ENCODE peak calls at places on chromosome 18, in nine cellular contexts. A is NCI-H1092, E is ELR, D is activated T-helper 1 cell treated with Interleukin-2 at 50 U/mL for 16 hours, M is HEK293T, R is CD14-positive monocyte, L is HTR-8/SVneo, T is cardiac muscle cell, J is LoVo. O is an unnamed sample.

GRCh38 chr18:74652392-74652988 is 54.8 kb downstream of the ZNF407 start:
- DNase-seq in A (peak; percentile 23), E (peak; percentile 69), D (no peak), M (peak; percentile 6), R (no peak), L (peak; percentile 7), T (peak; percentile 67), J (peak; percentile 19), O (peak; percentile 10)

GRCh38 chr18:56747032-56747658 is 96.0 kb downstream of the WDR7 start:
- DNase-seq in A (no peak), E (no peak), D (no peak), M (no peak), R (no peak), L (no peak), T (no peak), J (no peak), O (no peak)

GRCh38 chr18:54807303-54807702 is 21.0 kb upstream of the RAB27B start:
- DNase-seq in A (no peak), E (no peak), D (no peak), M (no peak), R (no peak), L (no peak), T (no peak), J (no peak), O (no peak)

GRCh38 chr18:22964116-22964515 is 31.0 kb downstream of the RBBP8 start:
- DNase-seq in A (no peak), E (peak; percentile 41), D (no peak), M (no peak), R (no peak), L (no peak), T (peak; percentile 21), J (no peak), O (no peak)

GRCh38 chr18:79639072-79639829 is 40.4 kb upstream of the CTDP1 start:
- DNase-seq in A (no peak), E (no peak), D (no peak), M (no peak), R (no peak), L (no peak), T (peak; percentile 14), J (no peak), O (no peak)

GRCh38 chr18:22637787-22638186 is 220.1 kb upstream of the CTAGE1 start:
- DNase-seq in A (no peak), E (peak; percentile 64), D (no peak), M (no peak), R (no peak), L (peak; percentile 17), T (peak; percentile 88), J (no peak), O (no peak)

GRCh38 chr18:14963246-14963645 is 215.3 kb downstream of the ANKRD30B start:
- DNase-seq in A (no peak), E (no peak), D (no peak), M (no peak), R (no peak), L (no peak), T (no peak), J (no peak), O (no peak)

GRCh38 chr18:57754577-57755330 is 48.4 kb downstream of the ATP8B1 start:
- DNase-seq in A (no peak), E (no peak), D (no peak), M (no peak), R (no peak), L (no peak), T (no peak), J (no peak), O (no peak)

GRCh38 chr18:76821875-76822509 is 365 bp upstream of the ZNF236 start:
- DNase-seq in A (peak; percentile 26), E (peak; percentile 59), D (peak; percentile 47), M (peak; percentile 56), R (peak; percentile 63), L (peak; percentile 56), T (peak; percentile 54), J (peak; percentile 50), O (peak; percentile 47)

GRCh38 chr18:62839874-62840713 is 124.8 kb downstream of the PHLPP1 start:
- DNase-seq in A (no peak), E (peak; percentile 49), D (no peak), M (no peak), R (no peak), L (no peak), T (no peak), J (no peak), O (no peak)

GRCh38 chr18:39764848-39765247 is 2190.2 kb upstream of the PIK3C3 start:
- DNase-seq in A (no peak), E (no peak), D (no peak), M (no peak), R (no peak), L (no peak), T (no peak), J (peak; percentile 1), O (no peak)

GRCh38 chr18:70415823-70416488 is 127.1 kb downstream of the SOCS6 start:
- DNase-seq in A (no peak), E (no peak), D (no peak), M (no peak), R (no peak), L (no peak), T (no peak), J (peak; percentile 73), O (peak; percentile 77)

GRCh38 chr18:50751490-50751889 is 68.3 kb downstream of the MRO start:
- DNase-seq in A (no peak), E (no peak), D (no peak), M (no peak), R (no peak), L (no peak), T (no peak), J (no peak), O (no peak)

GRCh38 chr18:63233334-63233733 is 86.2 kb downstream of the BCL2 start:
- DNase-seq in A (no peak), E (no peak), D (no peak), M (no peak), R (no peak), L (no peak), T (no peak), J (no peak), O (no peak)

GRCh38 chr18:61992923-61993322 is 100.1 kb upstream of the RNF152 start:
- DNase-seq in A (no peak), E (peak; percentile 80), D (no peak), M (no peak), R (no peak), L (no peak), T (peak; percentile 76), J (no peak), O (no peak)

GRCh38 chr18:63319383-63320040 is at the start of gene BCL2:
- DNase-seq in A (peak; percentile 68), E (peak; percentile 53), D (no peak), M (peak; percentile 32), R (no peak), L (no peak), T (peak; percentile 52), J (no peak), O (no peak)

O was measured in Calu3.